ENCODE peak calls at places on chromosome 18, in ten cellular contexts. O is T follicular helper cell, F is NCI-H345, B is activated T-cell treated with anti-CD3 and anti-CD28 coated beads for 1 hour, V is GM20000, S is fibroblast of lung, R is ACHN, T is MCF 10A, Y is left ventricle myocardium inferior, Z is HL-60. K is an unnamed sample.

GRCh38 chr18:3808985-3809780 is 359.2 kb downstream of the TGIF1 start:
- DNase-seq in O (no peak), F (no peak), B (no peak), V (no peak), S (no peak), R (no peak), T (no peak), Y (no peak), Z (no peak), K (no peak)

GRCh38 chr18:31612124-31612523 is 20.4 kb downstream of the TTR start:
- DNase-seq in O (no peak), F (no peak), B (no peak), V (no peak), S (peak), R (no peak), T (no peak), Y (no peak), Z (no peak), K (no peak)

GRCh38 chr18:27061488-27062095 is 123.5 kb downstream of the CHST9 start:
- DNase-seq in O (no peak), F (no peak), B (no peak), V (no peak), S (no peak), R (no peak), T (no peak), Y (no peak), Z (no peak), K (no peak)

GRCh38 chr18:51537487-51537886 is 340.0 kb upstream of the MEX3C start:
- DNase-seq in O (no peak), F (no peak), B (no peak), V (no peak), S (peak), R (no peak), T (peak), Y (peak), Z (no peak), K (peak)

GRCh38 chr18:50466634-50467033 is 91.8 kb downstream of the SKA1 start:
- DNase-seq in O (no peak), F (no peak), B (no peak), V (no peak), S (no peak), R (no peak), T (no peak), Y (no peak), Z (no peak), K (no peak)

GRCh38 chr18:8982416-8983183 is 119.9 kb upstream of the NDUFV2 start:
- DNase-seq in O (no peak), F (peak), B (no peak), V (peak), S (peak), R (peak), T (peak), Y (no peak), Z (no peak), K (peak)

GRCh38 chr18:3186678-3187658 is 32.8 kb downstream of the MYOM1 start:
- DNase-seq in O (no peak), F (no peak), B (no peak), V (no peak), S (no peak), R (no peak), T (no peak), Y (no peak), Z (no peak), K (peak)

GRCh38 chr18:36212301-36212977 is 25.1 kb downstream of the MOCOS start:
- DNase-seq in O (no peak), F (no peak), B (no peak), V (no peak), S (peak), R (no peak), T (no peak), Y (no peak), Z (no peak), K (peak)

GRCh38 chr18:76767954-76768353 is 54.4 kb upstream of the ZNF236 start:
- DNase-seq in O (no peak), F (no peak), B (no peak), V (no peak), S (no peak), R (no peak), T (no peak), Y (no peak), Z (no peak), K (no peak)

K was measured in fibroblast of villous mesenchyme.